ENCODE peak calls at places on chromosomes 5 and 9, in four cellular contexts. Z is activated T-helper 2 cell treated with anti-CD3 and anti-CD28 coated beads, Interferon-gamma antibody, Interleukin-2, Interleukin-4, amounts not matched to agents 10 μg/mL and 5 μg/mL and 100 μg/mL, durations not matched to agents 14 hours and 24 hours and 36 hours; E is activated CD4-positive, alpha-beta T cell treated with anti-CD3 and anti-CD28 coated beads for 24 hours; X is lung microvascular endothelial cell. M is an unnamed sample.

GRCh38 chr5:127447822-127448221 is 69.6 kb upstream of the PRRC1 start:
- DNase-seq in Z (no peak), E (no peak), X (no peak), M (no peak)

GRCh38 chr5:150779397-150780179 is 1.0 kb downstream of the SMIM3 start:
- DNase-seq in E (no peak), Z (no peak), X (no peak), M (no peak)

GRCh38 chr9:35907732-35908483 is 1.4 kb upstream of the SPAAR start:
- DNase-seq in E (no peak), Z (no peak), X (peak), M (peak)

GRCh38 chr5:170635706-170636105 is 131.9 kb downstream of the KCNIP1 start:
- DNase-seq in Z (no peak), X (no peak), E (no peak), M (no peak)

GRCh38 chr5:115324021-115324420 is 27.6 kb upstream of the CCDC112 start:
- DNase-seq in X (no peak), E (no peak), Z (no peak), M (no peak)

GRCh38 chr9:37229882-37230482 is 109.6 kb downstream of the ZCCHC7 start:
- DNase-seq in Z (no peak), E (no peak), X (peak), M (no peak)

GRCh38 chr5:135240781-135241360 is 158.2 kb downstream of the MACROH2A1 start:
- DNase-seq in Z (no peak), E (no peak), X (no peak), M (no peak)

GRCh38 chr5:144189800-144190429 is 19.2 kb downstream of the KCTD16 start:
- DNase-seq in X (peak), E (peak), Z (peak), M (no peak)

GRCh38 chr5:160271396-160271795 is 41.0 kb downstream of the CCNJL start:
- DNase-seq in X (peak), E (no peak), Z (no peak), M (no peak)

GRCh38 chr5:150595466-150596031 is 44.9 kb upstream of the SYNPO start:
- DNase-seq in X (peak), Z (no peak), E (no peak), M (no peak)

GRCh38 chr9:70285246-70285645 is 26.5 kb downstream of the SMC5 start:
- DNase-seq in X (no peak), E (no peak), Z (no peak), M (no peak)

GRCh38 chr5:88823201-88823600 is 59.8 kb downstream of the MEF2C start:
- DNase-seq in E (no peak), X (no peak), Z (no peak), M (no peak)

GRCh38 chr9:18228101-18228500 is 245.9 kb upstream of the ADAMTSL1 start:
- DNase-seq in Z (no peak), X (no peak), E (no peak), M (no peak)

GRCh38 chr9:14272924-14273528 is 40.9 kb downstream of the NFIB start:
- DNase-seq in E (no peak), X (peak), Z (no peak), M (no peak)

GRCh38 chr9:121950441-121950840 is 142.7 kb downstream of the TTLL11 start:
- DNase-seq in X (no peak), E (no peak), Z (no peak), M (no peak)

GRCh38 chr9:136867480-136867879 is 1.4 kb upstream of the EDF1 start:
- DNase-seq in Z (no peak), E (no peak), X (no peak), M (no peak)

GRCh38 chr9:110033869-110034268 is 174.1 kb downstream of the C9orf152 start:
- DNase-seq in E (no peak), Z (no peak), X (no peak), M (no peak)

GRCh38 chr5:158414780-158415179 is 555.8 kb upstream of the CLINT1 start:
- DNase-seq in Z (no peak), X (peak), E (no peak), M (no peak)

GRCh38 chr9:132114102-132114707 is 34.5 kb upstream of the MED27 start:
- DNase-seq in E (peak), X (peak), Z (peak), M (peak)

GRCh38 chr9:7756088-7756487 is 43.5 kb downstream of the DMAC1 start:
- DNase-seq in X (peak), E (no peak), Z (peak), M (no peak)

GRCh38 chr9:76203373-76203772 is 190.9 kb downstream of the RFK start:
- DNase-seq in E (no peak), X (no peak), Z (no peak), M (peak)

GRCh38 chr5:84382363-84383295 is 2.1 kb downstream of the EDIL3 start:
- DNase-seq in X (peak), E (no peak), Z (no peak), M (peak)

GRCh38 chr9:123402981-123403509 is 47.0 kb downstream of the CRB2 start:
- DNase-seq in Z (no peak), X (no peak), E (no peak), M (no peak)

GRCh38 chr5:144368556-144368955 is 197.9 kb downstream of the KCTD16 start:
- DNase-seq in X (peak), Z (no peak), E (no peak), M (no peak)

GRCh38 chr5:66230551-66230950 is 86.5 kb downstream of the SREK1 start:
- DNase-seq in X (peak), E (no peak), Z (no peak), M (no peak)

GRCh38 chr5:37208883-37209808 is 40.0 kb downstream of the CPLANE1 start:
- DNase-seq in Z (no peak), E (no peak), X (no peak), M (no peak)

GRCh38 chr5:95244479-95244878 is 40.4 kb downstream of the MCTP1 start:
- DNase-seq in X (no peak), Z (no peak), E (no peak), M (no peak)

GRCh38 chr5:154756203-154756870 is 1.2 kb downstream of the LARP1 start:
- DNase-seq in X (peak), E (peak), Z (peak), M (peak)

GRCh38 chr9:71796368-71796767 is 28.1 kb upstream of the CEMIP2 start:
- DNase-seq in E (no peak), Z (no peak), X (no peak), M (no peak)

GRCh38 chr5:158852622-158853021 is 247.1 kb downstream of the EBF1 start:
- DNase-seq in X (no peak), E (no peak), Z (no peak), M (no peak)

GRCh38 chr5:94360382-94360781 is 258.0 kb downstream of the KIAA0825 start:
- DNase-seq in E (no peak), X (no peak), Z (no peak), M (no peak)

GRCh38 chr9:7266911-7267555 is 509.3 kb downstream of the KDM4C start:
- DNase-seq in Z (no peak), E (no peak), X (no peak), M (no peak)

GRCh38 chr5:164336906-164337305 is 831.5 kb downstream of the MAT2B start:
- DNase-seq in X (peak), E (no peak), Z (no peak), M (no peak)